ENCODE peak calls at places on chromosomes 3 and 15, in five cellular contexts. O is MM.1S, S is PC-3, P is cardiac muscle cell, D is left ventricle myocardium inferior. E is an unnamed sample.
A peak's percentile ranks its signal among the peaks of the same experiment; 100 is the strongest.

GRCh38 chr15:41799488-41799805 is 25.2 kb downstream of the MAPKBP1 start:
- DNase-seq in D (no peak), P (no peak), S (no peak), O (no peak), E (no peak)

GRCh38 chr15:81301815-81302399 is 22.0 kb downstream of the STARD5 start:
- DNase-seq in S (no peak), D (no peak), P (no peak), O (peak; percentile 60), E (peak; percentile 60)

GRCh38 chr3:143885803-143886427 is 37.6 kb upstream of the SLC9A9 start:
- DNase-seq in D (no peak), S (peak; percentile 53), O (peak; percentile 60), P (peak; percentile 51), E (peak; percentile 30)

GRCh38 chr15:96771035-96771434 is 440.5 kb downstream of the NR2F2 start:
- DNase-seq in O (no peak), P (no peak), D (no peak), S (no peak), E (no peak)

GRCh38 chr3:9206287-9206686 is 43.2 kb downstream of the SRGAP3 start:
- DNase-seq in D (no peak), S (no peak), O (no peak), P (no peak), E (no peak)

GRCh38 chr3:71702131-71703024 is 22.8 kb downstream of the EIF4E3 start:
- DNase-seq in O (no peak), P (no peak), D (no peak), S (peak; percentile 52), E (peak; percentile 51)

GRCh38 chr3:59771760-59772159 is 721.9 kb upstream of the CFAP20DC start:
- DNase-seq in P (no peak), S (peak; percentile 92), D (no peak), O (no peak), E (no peak)

GRCh38 chr3:169880565-169881250 is 11.0 kb upstream of the LRRC31 start:
- DNase-seq in D (no peak), S (no peak), P (no peak), O (no peak), E (no peak)

GRCh38 chr15:40381818-40382529 is 547 bp upstream of the KNSTRN start:
- DNase-seq in O (no peak), S (no peak), D (no peak), P (no peak), E (no peak)

GRCh38 chr15:41507820-41508290 is 5.8 kb downstream of the LTK start:
- DNase-seq in D (peak; percentile 54), P (no peak), O (no peak), S (peak; percentile 92), E (no peak)

GRCh38 chr15:42591238-42591936 is 16.0 kb downstream of the STARD9 start:
- DNase-seq in S (peak; percentile 68), O (no peak), P (no peak), D (no peak), E (no peak)

DNA sequence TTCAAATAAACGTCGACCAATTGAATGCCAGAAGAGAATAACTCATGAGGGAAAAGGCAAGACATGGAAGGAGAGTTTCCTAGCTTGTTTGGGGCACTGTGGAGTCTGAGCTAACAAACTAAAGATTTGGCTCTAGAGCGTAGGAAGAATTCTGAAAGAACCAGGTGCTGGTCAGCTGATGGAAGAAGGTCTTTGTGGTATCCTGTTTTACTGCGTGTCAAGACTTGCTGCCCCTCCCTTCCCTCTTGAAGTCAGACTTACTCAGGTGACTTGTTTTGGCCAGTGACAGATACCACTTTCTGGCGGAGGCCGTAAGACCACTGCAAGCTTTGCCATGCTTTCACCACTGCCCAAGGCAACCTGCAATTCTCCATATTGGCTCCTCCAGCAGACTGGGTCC is 673 bp upstream of the HCLS1 start:
- DNase-seq in D (no peak), O (peak; percentile 94), P (no peak), S (no peak), E (no peak)
- H3K4me3 ChIP-seq in D (no peak overlapping the region), O (peak overlapping the region; percentile 74), P (no peak overlapping the region), S (no peak overlapping the region), E (no peak overlapping the region)

DNA sequence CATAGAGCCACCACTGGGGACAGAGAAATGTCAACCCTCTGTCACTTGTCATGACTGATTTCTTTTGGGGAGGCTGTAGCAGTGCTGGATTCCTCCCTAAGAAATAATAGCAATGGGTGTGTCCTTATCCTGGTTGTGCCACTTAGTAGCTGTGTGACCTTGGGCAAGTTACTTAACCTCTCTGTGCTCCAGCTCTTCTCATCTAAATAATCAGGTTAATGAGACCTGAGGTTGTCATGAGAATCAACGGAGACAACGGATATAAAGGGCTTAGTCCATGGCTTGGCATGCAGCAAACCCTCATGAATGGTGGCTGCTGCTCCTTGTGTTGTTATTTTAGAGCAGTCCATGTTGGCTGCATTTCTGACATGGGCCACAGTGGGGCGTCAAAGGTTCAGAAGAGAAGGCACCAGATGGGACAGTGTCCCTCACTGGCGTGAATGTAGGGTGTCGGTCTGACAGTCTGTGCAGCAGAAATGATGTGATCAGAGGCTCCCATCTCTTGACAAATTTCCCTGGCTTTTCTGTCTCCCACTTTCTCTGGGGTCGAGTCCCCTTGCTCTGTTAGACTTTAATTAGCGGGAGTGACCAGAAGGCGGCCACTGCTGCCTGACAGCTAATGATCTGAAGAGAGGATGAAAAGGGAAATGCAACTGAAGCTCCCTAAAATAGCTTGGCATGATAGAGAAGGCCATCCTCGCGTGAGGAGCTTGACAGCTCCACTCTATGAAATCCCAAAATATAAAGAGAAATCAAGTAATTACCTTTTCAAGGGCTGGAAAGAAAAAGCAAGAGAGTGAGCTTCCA is 209.4 kb downstream of the CADPS start:
- DNase-seq in S (peak; percentile 71), P (peak; percentile 79), D (peak; percentile 58), O (peak; percentile 84), E (no peak)
- H3K27me3 ChIP-seq in S (no peaks in the 10 kb centered on the region), P (no peaks in the 10 kb centered on the region), D (peaks cover 7% of the 10 kb centered on the region), O (no peaks in the 10 kb centered on the region), E (no peaks in the 10 kb centered on the region)

DNA sequence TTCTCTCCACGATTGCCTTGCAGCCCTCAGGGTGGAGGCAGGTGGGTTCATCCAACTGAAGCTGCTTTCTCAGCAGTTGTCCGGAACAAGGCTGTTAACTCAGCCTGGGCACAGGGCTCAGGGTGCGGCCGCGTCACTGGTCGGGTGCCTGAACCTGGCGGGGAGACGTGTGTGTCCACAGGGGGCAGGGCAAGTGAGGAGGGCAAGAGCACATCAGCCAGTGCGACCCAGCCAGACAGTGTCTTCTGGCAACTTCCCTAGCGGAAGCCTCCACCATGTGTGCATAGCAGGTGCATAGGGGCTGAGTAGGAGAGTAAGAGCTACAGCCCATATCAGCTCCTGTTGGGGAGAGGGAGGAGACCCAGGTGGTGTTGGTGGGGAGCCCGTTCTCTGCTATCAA is 150.4 kb upstream of the THRB start:
- DNase-seq in P (no peak), D (no peak), S (no peak), O (no peak), E (no peak)
- H3K4me1 ChIP-seq in P (peaks cover 2% of the 10 kb centered on the region), D (peaks cover 5% of the 10 kb centered on the region), S (peaks cover 29% of the 10 kb centered on the region), O (no peaks in the 10 kb centered on the region), E (no peaks in the 10 kb centered on the region)

GRCh38 chr15:75620043-75620775 is 5.3 kb downstream of the SNUPN start:
- DNase-seq in S (no peak), D (peak; percentile 29), O (no peak), P (no peak), E (no peak)

GRCh38 chr15:75622505-75622904 is 3.0 kb downstream of the SNUPN start:
- DNase-seq in D (no peak), O (no peak), S (no peak), P (no peak), E (no peak)

GRCh38 chr15:75625542-75626347 is at the start of gene SNUPN:
- DNase-seq in S (peak; percentile 80), O (peak; percentile 96), P (peak; percentile 95), D (peak; percentile 95), E (peak; percentile 88)

GRCh38 chr15:75616766-75617165 is 8.8 kb downstream of the SNUPN start:
- DNase-seq in O (no peak), S (no peak), D (no peak), P (no peak), E (no peak)

GRCh38 chr15:75620776-75621536 is 4.6 kb downstream of the SNUPN start:
- DNase-seq in D (peak; percentile 77), P (no peak), O (no peak), S (no peak), E (no peak)
- H3K4me3 ChIP-seq in D (peak overlapping the region; percentile 37), P (no peak overlapping the region), O (no peak overlapping the region), S (no peak overlapping the region), E (no peak overlapping the region)

E was measured in naive thymus-derived CD4-positive, alpha-beta T cell.